ENCODE peak calls at places on chromosomes 3 and 15, in four cellular contexts. V is heart left ventricle; P is lower lobe of right lung; X is activated CD8-positive, alpha-beta T cell treated with anti-CD3 and anti-CD28 coated beads, Interleukin-2, amount 10 ng/mL, durations not matched to agents 7 days and 5 days. M is an unnamed sample.

GRCh38 chr15:85879334-85880163 is 84.8 kb upstream of the KLHL25 start:
- ATAC-seq in X (no peak), V (no peak), P (no peak), M (no peak)

GRCh38 chr3:57944313-57944580 is 64.0 kb upstream of the FLNB start:
- ATAC-seq in X (no peak), V (no peak), P (no peak), M (no peak)

GRCh38 chr15:84819291-84819768 is 2.2 kb downstream of the ALPK3 start:
- ATAC-seq in P (no peak), X (no peak), V (peak; percentile 26), M (no peak)

GRCh38 chr15:30953731-30954378 is 37.6 kb downstream of the MTMR10 start:
- ATAC-seq in P (no peak), X (no peak), V (peak; percentile 47), M (no peak)

GRCh38 chr3:194381460-194381875 is 11.9 kb upstream of the LRRC15 start:
- ATAC-seq in P (peak; percentile 53), V (peak; percentile 31), X (no peak), M (no peak)

GRCh38 chr3:149122716-149123578 is 6.5 kb upstream of the HPS3 start:
- ATAC-seq in V (no peak), P (no peak), X (no peak), M (no peak)

GRCh38 chr3:69330891-69331400 is 54.9 kb downstream of the FRMD4B start:
- ATAC-seq in V (peak; percentile 76), X (no peak), P (peak; percentile 92), M (peak; percentile 79)

GRCh38 chr3:12356175-12356574 is 67.3 kb downstream of the PPARG start:
- ATAC-seq in V (peak; percentile 34), X (no peak), P (peak; percentile 50), M (no peak)

GRCh38 chr3:94234177-94234788 is 171.4 kb downstream of the NSUN3 start:
- ATAC-seq in X (no peak), P (no peak), V (no peak), M (no peak)

GRCh38 chr3:2484162-2485026 is 385.7 kb downstream of the CNTN4 start:
- ATAC-seq in V (peak; percentile 75), X (no peak), P (no peak), M (no peak)

GRCh38 chr15:84844964-84845363 is 27.8 kb downstream of the ALPK3 start:
- ATAC-seq in V (no peak), P (no peak), X (no peak), M (no peak)

GRCh38 chr3:59368887-59369286 is 319.1 kb upstream of the CFAP20DC start:
- ATAC-seq in P (no peak), X (no peak), V (no peak), M (no peak)